ENCODE peak calls at places on chromosomes 4 and X, in eight cellular contexts. R, Q, I, M, U, Y, V and L are unnamed samples.
A peak's percentile ranks its signal among the peaks of the same experiment; 100 is the strongest.

GRCh38 chrX:50996930-50997329 is 86.4 kb downstream of the BMP15 start:
- DNase-seq in Q (no peak), I (no peak), U (no peak), R (no peak), V (no peak), Y (no peak), M (no peak), L (no peak)

GRCh38 chrX:49186125-49187027 is at the start of gene PRICKLE3:
- DNase-seq in I (no peak), R (peak; percentile 83), U (peak; percentile 80), Y (peak; percentile 95), M (peak; percentile 86), Q (peak; percentile 76), V (peak; percentile 70), L (no peak)

GRCh38 chr4:64464581-64464980 is 55.3 kb upstream of the TECRL start:
- DNase-seq in M (no peak), Q (no peak), I (no peak), V (no peak), R (no peak), Y (no peak), U (no peak), L (no peak)

GRCh38 chr4:176875441-176875930 is 82.8 kb upstream of the VEGFC start:
- DNase-seq in V (no peak), Y (no peak), Q (no peak), R (no peak), I (no peak), U (no peak), M (no peak), L (no peak)

GRCh38 chrX:13077168-13077567 is 32.7 kb upstream of the FAM9C start:
- DNase-seq in Y (no peak), U (no peak), R (no peak), M (no peak), V (no peak), I (no peak), Q (peak; percentile 11), L (no peak)

GRCh38 chrX:103012945-103013344 is 51.0 kb downstream of the BEX1 start:
- DNase-seq in Y (no peak), M (no peak), I (no peak), U (no peak), Q (no peak), R (no peak), V (no peak), L (no peak)

GRCh38 chrX:24167719-24168472 is 18.4 kb downstream of the ZFX start:
- DNase-seq in R (no peak), Y (no peak), V (no peak), M (no peak), U (no peak), I (no peak), Q (no peak), L (no peak)

GRCh38 chr4:74805601-74806000 is 11.3 kb upstream of the BTC start:
- DNase-seq in I (peak; percentile 7), Q (no peak), M (no peak), V (no peak), Y (no peak), U (no peak), R (no peak), L (no peak)

GRCh38 chr4:146329042-146329716 is 114.8 kb downstream of the REELD1 start:
- DNase-seq in V (no peak), I (peak; percentile 38), Y (no peak), U (no peak), M (no peak), Q (no peak), R (no peak), L (peak; percentile 62)

GRCh38 chr4:1061372-1061700 is 49.9 kb downstream of the FGFRL1 start:
- DNase-seq in M (no peak), Y (no peak), U (no peak), Q (no peak), V (no peak), R (no peak), I (no peak), L (no peak)

GRCh38 chrX:125131146-125131545 is 188.5 kb upstream of the TEX13C start:
- DNase-seq in U (no peak), M (no peak), I (no peak), Y (no peak), Q (no peak), V (no peak), R (no peak), L (no peak)

GRCh38 chr4:158813113-158813512 is 44.3 kb downstream of the FNIP2 start:
- DNase-seq in V (no peak), Y (no peak), U (no peak), M (no peak), Q (no peak), I (no peak), R (no peak), L (no peak)

GRCh38 chr4:69888336-69888735 is 28.4 kb upstream of the SULT1E1 start:
- DNase-seq in M (no peak), Q (no peak), V (no peak), Y (no peak), R (no peak), U (no peak), I (no peak), L (no peak)

GRCh38 chr4:154908168-154908567 is 127.1 kb downstream of the RBM46 start:
- DNase-seq in U (no peak), I (no peak), V (no peak), Q (no peak), M (no peak), R (no peak), Y (no peak), L (no peak)

GRCh38 chrX:50799531-50799961 is 14.4 kb downstream of the SHROOM4 start:
- DNase-seq in R (peak; percentile 68), I (no peak), V (no peak), Q (no peak), M (no peak), Y (no peak), U (no peak), L (no peak)

GRCh38 chrX:132741706-132742105 is 216.7 kb downstream of the HS6ST2 start:
- DNase-seq in R (no peak), M (no peak), Q (no peak), V (no peak), I (no peak), Y (no peak), U (no peak), L (no peak)

GRCh38 chrX:386768-387575 is at the start of gene PPP2R3B:
- DNase-seq in Y (peak; percentile 100), R (peak; percentile 97), U (peak; percentile 99), Q (peak; percentile 98), M (peak; percentile 100), V (peak; percentile 99), I (peak; percentile 96), L (peak; percentile 97)